ENCODE peak calls at places on chromosomes 3 and 15, in four cellular contexts. J is GM06990, N is nephron progenitor cell, S is GM13976. V is an unnamed sample.

GRCh38 chr3:128426128-128426921 is 40.4 kb downstream of the DNAJB8 start:
- DNase-seq in S (peak), J (peak), N (peak), V (no peak)

GRCh38 chr3:56467801-56468183 is 475 bp downstream of the ERC2 start:
- DNase-seq in N (peak), S (peak), J (no peak), V (no peak)

GRCh38 chr3:72487946-72488735 is 360.1 kb downstream of the SHQ1 start:
- DNase-seq in N (no peak), S (no peak), J (no peak), V (peak)

GRCh38 chr3:100042577-100042981 is 71.7 kb downstream of the FILIP1L start:
- DNase-seq in N (no peak), J (no peak), S (no peak), V (no peak)

GRCh38 chr15:53490341-53490740 is 269.1 kb downstream of the WDR72 start:
- DNase-seq in J (no peak), S (no peak), N (no peak), V (no peak)

GRCh38 chr15:85504739-85505676 is 124.6 kb downstream of the AKAP13 start:
- DNase-seq in S (no peak), N (peak), J (no peak), V (peak)

GRCh38 chr3:136576279-136577009 is 175.7 kb downstream of the STAG1 start:
- DNase-seq in S (no peak), J (no peak), N (no peak), V (no peak)

GRCh38 chr15:36458406-36458805 is 121.0 kb upstream of the CDIN1 start:
- DNase-seq in S (no peak), N (no peak), J (no peak), V (no peak)

GRCh38 chr15:61038387-61038786 is 190.7 kb downstream of the RORA start:
- DNase-seq in S (no peak), N (no peak), J (no peak), V (no peak)

GRCh38 chr3:1272541-1273265 is 179.9 kb downstream of the CNTN6 start:
- DNase-seq in J (no peak), S (no peak), N (no peak), V (no peak)

GRCh38 chr3:9514306-9514705 is 39.3 kb downstream of the LHFPL4 start:
- DNase-seq in S (no peak), N (no peak), J (no peak), V (no peak)

GRCh38 chr3:86481031-86481430 is 509.9 kb downstream of the VGLL3 start:
- DNase-seq in S (no peak), J (no peak), N (no peak), V (no peak)

GRCh38 chr15:73127302-73127936 is 75.2 kb downstream of the NEO1 start:
- DNase-seq in J (peak), S (peak), N (peak), V (no peak)

GRCh38 chr3:152960684-152961083 is 125.8 kb downstream of the P2RY1 start:
- DNase-seq in N (no peak), J (no peak), S (no peak), V (no peak)

GRCh38 chr3:150450906-150451305 is 42.8 kb downstream of the TSC22D2 start:
- DNase-seq in S (no peak), N (no peak), J (no peak), V (no peak)

GRCh38 chr3:177521305-177521704 is 324.0 kb upstream of the TBL1XR1 start:
- DNase-seq in S (no peak), J (no peak), N (no peak), V (no peak)

GRCh38 chr3:126946387-126946786 is 36.5 kb upstream of the PLXNA1 start:
- DNase-seq in S (no peak), J (no peak), N (no peak), V (no peak)

GRCh38 chr15:74123131-74123429 is 7.3 kb upstream of the ISLR2 start:
- DNase-seq in N (peak), J (no peak), S (no peak), V (no peak)

GRCh38 chr3:175386630-175387029 is 527.5 kb downstream of the NAALADL2 start:
- DNase-seq in S (no peak), N (no peak), J (no peak), V (no peak)

GRCh38 chr15:58043192-58043903 is 22.2 kb downstream of the ALDH1A2 start:
- DNase-seq in N (peak), S (no peak), J (no peak), V (no peak)

GRCh38 chr3:37974121-37974927 is 16.3 kb upstream of the VILL start:
- DNase-seq in N (peak), S (peak), J (no peak), V (no peak)

GRCh38 chr3:175659951-175660350 is 800.8 kb downstream of the NAALADL2 start:
- DNase-seq in J (no peak), S (no peak), N (no peak), V (no peak)

GRCh38 chr3:158912188-158912587 is 110.3 kb downstream of the MFSD1 start:
- DNase-seq in S (no peak), J (no peak), N (no peak), V (no peak)

GRCh38 chr3:50573566-50574279 is 4.4 kb downstream of the HEMK1 start:
- DNase-seq in S (no peak), N (no peak), J (no peak), V (no peak)

GRCh38 chr3:197891-198491 is 1.4 kb downstream of the CHL1 start:
- DNase-seq in N (peak), J (no peak), S (peak), V (no peak)

GRCh38 chr3:188439080-188439479 is 285.1 kb downstream of the LPP start:
- DNase-seq in J (no peak), S (peak), N (no peak), V (no peak)

GRCh38 chr3:197810901-197811300 is 19.8 kb downstream of the LRCH3 start:
- DNase-seq in J (no peak), S (no peak), N (no peak), V (no peak)

GRCh38 chr3:175224051-175224450 is 364.9 kb downstream of the NAALADL2 start:
- DNase-seq in N (no peak), S (no peak), J (no peak), V (no peak)

GRCh38 chr3:8607285-8608040 is 37.1 kb downstream of the SSUH2 start:
- DNase-seq in N (peak), J (no peak), S (no peak), V (no peak)

GRCh38 chr3:194315965-194316361 is 35.2 kb downstream of the CPN2 start:
- DNase-seq in J (no peak), N (no peak), S (no peak), V (no peak)

GRCh38 chr3:38454179-38454883 is 641 bp downstream of the ACVR2B start:
- DNase-seq in J (peak), S (peak), N (peak), V (no peak)

GRCh38 chr15:27527490-27528067 is 556.6 kb downstream of the GABRG3 start:
- DNase-seq in J (no peak), S (no peak), N (no peak), V (no peak)

GRCh38 chr3:54069961-54070360 is 52.4 kb upstream of the CACNA2D3 start:
- DNase-seq in J (no peak), S (no peak), N (no peak), V (no peak)

GRCh38 chr3:141452045-141452444 is 34.8 kb upstream of the RASA2 start:
- DNase-seq in J (no peak), S (peak), N (no peak), V (peak)
- TF ChIP-seq CTCF in J (peak), S (peak), N (peak), V (peak)

GRCh38 chr3:43089081-43089480 is 16.8 kb downstream of the POMGNT2 start:
- DNase-seq in N (no peak), S (no peak), J (no peak), V (no peak)

GRCh38 chr3:43091481-43091880 is 14.4 kb downstream of the POMGNT2 start:
- DNase-seq in N (no peak), S (no peak), J (no peak), V (no peak)

GRCh38 chr3:43090238-43090637 is 15.6 kb downstream of the POMGNT2 start:
- DNase-seq in N (no peak), S (no peak), J (no peak), V (no peak)

GRCh38 chr3:43086460-43087165 is 19.3 kb downstream of the POMGNT2 start:
- DNase-seq in J (no peak), S (no peak), N (no peak), V (no peak)

GRCh38 chr3:43087249-43087776 is 18.6 kb downstream of the POMGNT2 start:
- DNase-seq in N (no peak), S (no peak), J (no peak), V (no peak)
- TF ChIP-seq CTCF in N (no peak), S (no peak), J (peak), V (no peak)

GRCh38 chr15:78695849-78696248 is 54.8 kb upstream of the CHRNB4 start:
- DNase-seq in N (no peak), J (no peak), S (no peak), V (no peak)
- TF ChIP-seq CTCF in N (no peak), J (no peak), S (no peak), V (no peak)

DNA sequence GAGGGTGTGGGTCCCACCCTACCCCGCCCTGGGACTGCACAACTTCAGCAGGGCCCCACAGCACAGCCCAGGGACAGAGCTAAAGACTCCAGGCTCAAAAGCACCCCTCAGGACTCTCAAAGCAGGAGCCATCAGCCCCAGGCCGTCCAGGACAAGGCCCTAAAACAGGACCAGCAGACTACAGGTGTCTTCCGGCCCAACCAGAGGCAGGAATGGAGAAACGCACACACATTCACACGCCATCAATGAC is 26.1 kb downstream of the ATRIP start:
- DNase-seq in J (no peak), S (no peak), N (no peak), V (no peak)
- TF ChIP-seq CTCF in J (no peak), S (no peak), N (no peak), V (no peak)

GRCh38 chr3:183502782-183503181 is 52.7 kb downstream of the KLHL6 start:
- DNase-seq in S (no peak), N (no peak), J (no peak), V (no peak)
- TF ChIP-seq CTCF in S (no peak), N (no peak), J (peak), V (no peak)

DNA sequence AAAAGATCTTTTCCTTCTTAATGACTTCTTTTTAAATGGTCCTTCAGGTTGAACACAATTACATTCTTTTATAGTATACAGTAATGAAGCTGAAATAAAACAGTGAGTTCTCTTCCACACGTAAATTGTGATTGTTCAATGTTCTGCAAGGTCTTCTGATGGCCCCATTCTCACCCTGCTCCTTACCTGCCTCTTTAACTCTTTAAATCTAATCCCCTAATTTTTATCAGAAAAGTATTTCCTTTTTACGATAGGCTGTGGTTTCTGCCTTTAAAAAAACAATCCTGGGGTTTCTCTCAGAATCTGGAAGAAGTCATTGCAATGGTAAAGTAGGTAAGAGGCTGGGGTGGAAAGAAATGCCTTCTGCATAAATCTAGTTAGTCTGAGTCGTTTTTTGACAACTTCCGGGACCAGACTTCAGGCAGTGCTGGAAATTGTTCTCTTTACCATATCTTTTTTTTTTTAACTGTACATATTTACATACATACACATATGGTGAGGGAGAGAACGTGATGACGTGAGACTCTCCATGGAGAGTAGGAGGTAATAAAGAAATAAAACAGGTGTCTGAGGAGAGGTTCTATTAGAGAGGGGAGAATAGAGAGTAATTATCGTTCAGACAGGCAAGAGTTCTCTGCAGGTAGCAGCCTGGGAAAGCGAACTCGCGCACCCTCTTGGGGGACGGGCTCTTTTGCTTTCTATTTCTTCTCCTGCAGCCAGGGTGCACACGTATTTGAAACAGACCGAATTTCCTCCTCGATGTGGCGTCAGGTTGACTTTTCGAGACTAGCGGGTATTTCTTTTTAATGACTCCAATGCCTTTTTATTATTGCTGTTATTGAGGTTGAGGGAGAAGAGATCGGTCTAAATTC is at the start of gene SIDT1:
- DNase-seq in S (peak), J (peak), N (peak), V (peak)
- TF ChIP-seq CTCF in S (no peak), J (no peak), N (no peak), V (no peak)

GRCh38 chr3:182245059-182245458 is 533.3 kb downstream of the SOX2 start:
- DNase-seq in J (no peak), S (no peak), N (no peak), V (no peak)

GRCh38 chr3:182244222-182244971 is 532.7 kb downstream of the SOX2 start:
- DNase-seq in J (no peak), N (no peak), S (no peak), V (no peak)

GRCh38 chr3:182246870-182247269 is 535.1 kb downstream of the SOX2 start:
- DNase-seq in S (no peak), N (no peak), J (no peak), V (no peak)

GRCh38 chr3:182252802-182253201 is 540.5 kb upstream of the ATP11B start:
- DNase-seq in S (no peak), J (no peak), N (no peak), V (no peak)

GRCh38 chr3:182248349-182248880 is 536.7 kb downstream of the SOX2 start:
- DNase-seq in N (no peak), S (peak), J (no peak), V (no peak)
- TF ChIP-seq CTCF in N (no peak), S (no peak), J (peak), V (peak)

DNA sequence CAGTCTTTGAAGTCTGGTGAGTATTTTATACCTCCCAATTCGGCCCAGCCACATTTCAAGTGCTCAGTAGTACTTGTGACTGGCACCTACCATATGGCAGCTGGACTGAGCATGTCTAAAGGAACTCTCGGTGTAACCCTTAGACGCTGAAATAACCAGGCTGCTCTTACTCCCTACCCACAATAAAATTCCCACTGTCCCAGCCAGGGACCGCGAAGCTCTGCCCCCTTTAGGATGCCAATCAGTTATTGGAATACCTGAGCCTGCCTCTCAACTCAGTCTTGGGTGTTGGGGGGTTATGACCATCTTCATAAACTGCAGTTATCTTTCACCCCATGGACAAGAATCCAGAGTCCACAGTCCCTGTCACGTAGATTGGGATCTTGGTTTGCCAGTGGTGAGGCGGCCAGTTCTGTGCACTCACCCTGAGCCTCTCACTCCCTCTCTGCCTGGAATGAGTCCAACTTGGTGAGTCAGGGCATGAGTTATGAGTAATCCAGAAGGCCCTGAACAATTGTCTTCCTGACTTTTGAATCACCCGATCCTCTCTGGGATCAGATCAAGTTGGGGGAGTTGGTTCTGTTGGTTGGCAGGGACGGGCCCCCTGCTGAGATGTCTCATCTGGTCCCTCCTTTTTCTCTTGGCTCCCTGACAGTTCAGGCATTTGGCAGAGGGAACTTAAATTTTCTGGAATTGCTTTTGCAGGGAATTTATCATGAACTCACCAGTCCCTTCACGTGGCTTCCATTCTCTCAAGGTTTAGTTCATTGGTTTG is 120.1 kb upstream of the UBE2E1 start:
- DNase-seq in S (no peak), J (no peak), N (no peak), V (no peak)
- TF ChIP-seq CTCF in S (no peak), J (no peak), N (no peak), V (no peak)

DNA sequence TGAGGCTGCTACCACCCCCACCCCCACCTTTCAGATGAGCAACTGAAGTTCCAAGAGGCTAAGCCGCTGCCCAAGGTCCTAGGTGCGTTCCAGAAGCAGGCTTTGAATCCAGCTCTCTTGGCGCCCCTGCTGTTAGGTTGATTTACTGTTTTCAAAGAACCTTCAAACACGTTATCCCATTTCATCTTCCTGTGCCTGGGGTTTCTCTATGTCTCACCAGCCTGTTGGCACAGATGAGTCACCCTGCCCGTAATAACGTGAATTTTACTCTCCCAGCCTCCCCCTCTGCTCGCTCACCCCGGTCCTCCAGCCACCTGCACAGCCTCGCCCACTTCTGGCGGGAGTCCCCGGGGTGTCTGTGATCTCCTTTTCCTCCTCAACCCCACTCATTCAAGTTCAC is 13.1 kb upstream of the TSEN2 start:
- DNase-seq in S (no peak), J (no peak), N (no peak), V (no peak)
- TF ChIP-seq CTCF in S (no peak), J (no peak), N (no peak), V (peak)

GRCh38 chr3:148493631-148494030 is 204.1 kb upstream of the AGTR1 start:
- DNase-seq in J (no peak), S (no peak), N (no peak), V (no peak)
- TF ChIP-seq CTCF in J (no peak), S (no peak), N (no peak), V (no peak)

V was measured in GM12864.